ENCODE peak calls at places on chromosomes 12 and 14, in ten cellular contexts. Z is C1 segment of cervical spinal cord; J is foreskin fibroblast; B is ELF-1; U is anterior cingulate cortex; D is activated naive CD8-positive, alpha-beta T cell treated with anti-CD3 and anti-CD28 coated beads for 36 hours; T is astrocyte of the spinal cord; H is myocyte; S is non-pigmented ciliary epithelial cell; O is Calu3. K is an unnamed sample.
A peak's percentile ranks its signal among the peaks of the same experiment; 100 is the strongest.

GRCh38 chr12:19572920-19573558 is 133.7 kb downstream of the AEBP2 start:
- DNase-seq in H (peak; percentile 39), Z (no peak), U (no peak), O (peak; percentile 45), T (peak; percentile 61), D (peak; percentile 33), S (peak; percentile 26), B (peak; percentile 80), J (peak; percentile 64), K (peak; percentile 48)

GRCh38 chr14:72053662-72054061 is 121.4 kb downstream of the RGS6 start:
- DNase-seq in S (no peak), O (no peak), D (no peak), T (no peak), Z (no peak), B (no peak), J (no peak), U (no peak), H (no peak), K (no peak)

GRCh38 chr12:119179335-119180021 is 747 bp downstream of the HSPB8 start:
- DNase-seq in Z (no peak), O (peak; percentile 52), T (peak; percentile 37), J (peak; percentile 5), B (peak; percentile 90), U (no peak), D (no peak), H (peak; percentile 54), S (no peak), K (peak; percentile 85)

GRCh38 chr14:26412421-26412820 is 185.4 kb downstream of the NOVA1 start:
- DNase-seq in H (no peak), S (no peak), Z (no peak), D (no peak), U (no peak), J (no peak), T (no peak), B (peak; percentile 25), O (no peak), K (no peak)

GRCh38 chr12:12221560-12221959 is 45.3 kb downstream of the LRP6 start:
- DNase-seq in D (no peak), J (no peak), T (no peak), O (no peak), Z (no peak), H (no peak), B (no peak), U (no peak), S (no peak), K (no peak)

GRCh38 chr14:77882631-77883030 is 82.7 kb downstream of the ADCK1 start:
- DNase-seq in H (peak; percentile 37), J (peak; percentile 45), S (no peak), O (no peak), D (no peak), Z (no peak), U (no peak), B (peak; percentile 68), T (no peak), K (peak; percentile 7)

GRCh38 chr12:4954632-4955354 is 45.1 kb downstream of the KCNA1 start:
- DNase-seq in Z (no peak), J (no peak), O (no peak), U (no peak), H (no peak), T (no peak), B (no peak), S (no peak), D (no peak), K (no peak)

GRCh38 chr12:52644078-52644415 is 8.0 kb downstream of the KRT2 start:
- DNase-seq in B (no peak), T (no peak), J (no peak), D (no peak), U (no peak), H (no peak), O (no peak), Z (no peak), S (no peak), K (no peak)

GRCh38 chr14:104597576-104597975 is 7.0 kb downstream of the TMEM179 start:
- DNase-seq in S (no peak), H (no peak), B (no peak), U (no peak), O (no peak), D (no peak), Z (no peak), J (no peak), T (no peak), K (no peak)

GRCh38 chr14:86990396-86990795 is 1002.6 kb downstream of the GALC start:
- DNase-seq in S (no peak), U (no peak), D (no peak), O (no peak), Z (no peak), B (no peak), H (no peak), T (no peak), J (peak; percentile 41), K (peak; percentile 52)

GRCh38 chr14:96940009-96940408 is 142.8 kb downstream of the VRK1 start:
- DNase-seq in T (no peak), B (peak; percentile 13), O (no peak), S (no peak), H (peak; percentile 2), J (no peak), Z (no peak), U (no peak), D (no peak), K (no peak)

GRCh38 chr14:27945512-27945911 is 821.1 kb upstream of the FOXG1 start:
- DNase-seq in O (no peak), H (no peak), U (no peak), Z (no peak), J (no peak), S (no peak), T (no peak), D (no peak), B (no peak), K (no peak)

GRCh38 chr12:15446798-15447197 is 124.5 kb downstream of the PTPRO start:
- DNase-seq in D (no peak), O (no peak), J (peak; percentile 4), Z (no peak), T (peak; percentile 2), H (no peak), S (peak; percentile 47), B (no peak), U (no peak), K (no peak)

GRCh38 chr14:91372680-91373495 is 44.7 kb downstream of the CCDC88C start:
- DNase-seq in J (no peak), S (no peak), D (peak; percentile 56), B (no peak), T (no peak), U (no peak), H (no peak), O (no peak), Z (peak; percentile 25), K (no peak)